ENCODE peak calls at places on chromosomes 11 and 22, in nine cellular contexts. Z, X, R, G, Y, P, W, I and M are unnamed samples.

GRCh38 chr11:96169250-96169649 is 173.7 kb downstream of the MAML2 start:
- DNase-seq in I (no peak), P (no peak), X (no peak), Z (no peak), W (no peak), Y (no peak), G (no peak), R (no peak), M (no peak)

GRCh38 chr11:130180491-130180890 is 20.9 kb downstream of the ST14 start:
- DNase-seq in Y (no peak), W (peak; percentile 28), I (no peak), P (no peak), X (peak; percentile 15), R (no peak), G (no peak), Z (peak; percentile 36), M (no peak)

GRCh38 chr22:29245626-29246385 is 22.0 kb downstream of the RHBDD3 start:
- DNase-seq in I (peak; percentile 79), W (peak; percentile 46), G (peak; percentile 80), X (peak; percentile 61), R (no peak), Z (peak; percentile 70), Y (peak; percentile 81), P (peak; percentile 58), M (peak; percentile 68)

GRCh38 chr22:37803636-37804371 is 3.9 kb upstream of the GCAT start:
- DNase-seq in G (no peak), Y (no peak), X (no peak), I (no peak), W (no peak), R (no peak), Z (no peak), P (no peak), M (no peak)

GRCh38 chr22:25930710-25931353 is 188.8 kb downstream of the MYO18B start:
- DNase-seq in W (no peak), Y (no peak), Z (no peak), P (no peak), R (no peak), X (no peak), I (no peak), G (no peak), M (no peak)

GRCh38 chr22:42933783-42934144 is 76.7 kb upstream of the ARFGAP3 start:
- DNase-seq in Y (no peak), R (peak; percentile 93), X (peak; percentile 97), Z (peak; percentile 96), P (no peak), I (no peak), G (no peak), W (peak; percentile 96), M (no peak)

GRCh38 chr22:37229805-37230672 is 14.0 kb downstream of the RAC2 start:
- DNase-seq in X (peak; percentile 73), G (no peak), I (peak; percentile 91), Y (peak; percentile 98), Z (no peak), W (peak; percentile 66), P (peak; percentile 44), R (no peak), M (no peak)

GRCh38 chr11:113045146-113045545 is 83.9 kb downstream of the NCAM1 start:
- DNase-seq in P (no peak), W (no peak), R (no peak), G (no peak), I (no peak), X (no peak), Z (no peak), Y (no peak), M (no peak)

DNA sequence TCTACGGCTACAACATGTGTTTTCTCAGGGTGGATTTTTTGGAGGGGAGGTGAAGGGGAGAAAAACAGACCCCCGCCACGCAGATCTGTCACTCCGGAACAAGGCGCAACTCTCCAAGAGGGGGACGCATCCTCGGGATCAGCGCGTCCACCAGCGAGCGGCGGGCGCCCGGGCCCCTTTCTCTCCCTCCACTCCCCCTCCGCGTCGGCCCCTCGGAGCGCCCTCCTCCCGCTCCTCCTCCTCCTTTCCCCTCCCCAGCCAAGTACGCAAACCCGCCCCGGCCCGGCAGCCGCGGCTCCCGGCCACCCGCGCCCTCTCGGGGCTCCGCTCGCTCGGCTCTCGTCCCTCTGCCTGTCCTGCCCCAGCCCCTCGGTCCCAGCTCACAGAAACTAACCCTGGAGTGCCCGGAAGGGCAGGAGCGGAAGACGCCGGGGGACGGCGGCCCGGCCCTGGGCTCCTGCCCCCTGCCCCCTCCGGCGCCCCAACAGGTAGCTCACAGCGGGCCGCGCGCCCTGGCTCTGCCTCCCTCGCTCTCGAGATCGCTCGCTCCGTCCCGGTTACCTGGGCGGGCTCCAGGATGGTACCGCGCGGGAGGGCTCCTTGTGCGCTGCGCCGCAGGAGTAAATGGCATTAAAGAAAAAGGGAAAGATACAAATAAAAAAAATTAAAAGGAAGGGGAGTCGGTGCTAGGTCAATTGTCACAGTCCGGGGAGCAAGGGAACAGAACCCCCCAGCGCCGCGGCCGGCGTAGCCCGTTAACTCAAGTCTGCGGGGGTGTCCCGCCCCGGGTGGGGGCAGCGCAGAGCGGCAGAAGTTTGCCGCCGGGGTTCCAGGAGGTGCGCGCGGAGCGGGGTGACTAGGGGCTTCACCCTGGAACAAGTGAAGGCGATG is 131.4 kb upstream of the C11orf58 start:
- DNase-seq in I (no peak), Y (no peak), X (no peak), Z (peak; percentile 27), W (no peak), G (peak; percentile 51), P (peak; percentile 41), R (no peak), M (peak; percentile 55)
- TF ChIP-seq CTCF in I (no peak), Y (no peak), X (no peak), Z (no peak), W (no peak), G (no peak), P (no peak), R (no peak), M (no peak)

DNA sequence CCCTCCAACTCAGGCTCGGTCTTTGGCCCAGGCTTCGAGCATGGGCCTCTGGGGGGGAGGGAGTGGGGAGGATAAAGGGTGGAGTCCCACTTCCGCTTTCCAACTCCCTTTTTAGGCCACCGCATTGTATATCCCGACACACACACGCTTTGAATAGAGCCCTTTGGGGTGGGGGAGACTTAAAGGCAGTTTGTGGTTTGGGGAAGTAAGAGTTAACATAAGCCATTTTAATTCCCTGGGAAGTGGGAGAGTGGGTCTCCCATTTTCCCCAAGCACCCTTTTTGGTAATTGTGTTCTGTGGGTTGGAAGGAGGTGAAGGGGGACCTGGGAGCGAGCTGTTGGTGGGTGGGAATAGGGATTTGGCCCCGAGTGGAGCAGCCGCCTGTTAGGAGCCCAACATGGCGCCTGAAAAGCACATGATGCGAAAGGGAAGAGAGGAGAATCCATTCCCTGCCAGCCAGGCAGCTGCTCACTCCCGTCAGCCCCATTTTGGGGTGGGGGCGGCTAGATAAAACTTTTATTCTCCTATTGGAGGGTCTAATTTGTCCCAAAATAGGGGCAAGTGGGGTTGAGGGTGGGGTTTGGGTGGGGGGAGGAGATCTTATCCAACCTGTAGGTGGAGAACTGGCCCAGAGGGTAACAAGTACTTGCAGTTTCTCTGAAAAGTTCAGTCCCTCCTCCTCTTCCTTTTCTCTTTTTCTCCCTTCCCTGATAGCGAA is 983 bp downstream of the PCF11 start:
- DNase-seq in R (no peak), Y (peak; percentile 61), Z (peak; percentile 65), W (peak; percentile 25), X (peak; percentile 38), P (peak; percentile 71), I (peak; percentile 64), G (peak; percentile 24), M (peak; percentile 30)
- TF ChIP-seq CTCF in R (no peak), Y (no peak), Z (no peak), W (peak; percentile 15), X (no peak), P (no peak), I (no peak), G (no peak), M (peak; percentile 13)

GRCh38 chr11:104442320-104442719 is 278.4 kb upstream of the PDGFD start:
- DNase-seq in R (no peak), Y (no peak), W (no peak), Z (no peak), X (no peak), P (no peak), I (no peak), G (no peak), M (no peak)

DNA sequence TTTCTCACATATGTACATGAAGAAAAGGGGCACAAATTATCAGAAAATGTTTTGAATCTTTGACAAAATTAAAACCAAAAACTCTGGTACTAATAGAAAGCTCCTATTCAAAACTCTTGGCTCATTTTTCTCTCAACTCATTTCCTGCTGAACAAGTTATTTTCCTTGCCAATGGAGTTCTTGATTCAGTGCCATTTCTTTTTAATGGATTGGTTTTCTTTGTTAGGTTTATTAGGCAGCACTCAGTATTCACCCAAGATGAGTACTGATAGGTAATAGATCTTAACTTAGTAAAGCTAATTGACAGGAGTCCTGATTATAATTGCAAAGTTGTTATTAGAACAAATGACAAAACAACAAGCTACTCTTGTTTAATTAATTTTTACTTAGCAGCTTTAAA is 279.4 kb upstream of the PDGFD start:
- DNase-seq in W (no peak), Z (no peak), G (no peak), X (no peak), I (no peak), P (no peak), Y (no peak), R (no peak), M (no peak)
- TF ChIP-seq CTCF in W (no peak), Z (no peak), G (no peak), X (no peak), I (no peak), P (no peak), Y (no peak), R (no peak), M (no peak)

GRCh38 chr11:35145249-35145648 is 6.3 kb downstream of the CD44 start:
- DNase-seq in I (no peak), Y (peak; percentile 82), W (no peak), Z (no peak), R (no peak), P (no peak), G (no peak), X (peak; percentile 88), M (no peak)
- TF ChIP-seq CTCF in I (no peak), Y (no peak), W (no peak), Z (no peak), R (no peak), P (no peak), G (no peak), X (peak; percentile 14), M (no peak)

GRCh38 chr22:41672780-41673509 is 15.7 kb downstream of the SNU13 start:
- DNase-seq in R (no peak), G (no peak), X (peak; percentile 53), I (no peak), W (peak; percentile 36), P (no peak), Y (no peak), Z (no peak), M (no peak)
- TF ChIP-seq CTCF in R (peak; percentile 27), G (no peak), X (peak; percentile 65), I (no peak), W (peak; percentile 66), P (no peak), Y (no peak), Z (peak; percentile 25), M (peak; percentile 29)

DNA sequence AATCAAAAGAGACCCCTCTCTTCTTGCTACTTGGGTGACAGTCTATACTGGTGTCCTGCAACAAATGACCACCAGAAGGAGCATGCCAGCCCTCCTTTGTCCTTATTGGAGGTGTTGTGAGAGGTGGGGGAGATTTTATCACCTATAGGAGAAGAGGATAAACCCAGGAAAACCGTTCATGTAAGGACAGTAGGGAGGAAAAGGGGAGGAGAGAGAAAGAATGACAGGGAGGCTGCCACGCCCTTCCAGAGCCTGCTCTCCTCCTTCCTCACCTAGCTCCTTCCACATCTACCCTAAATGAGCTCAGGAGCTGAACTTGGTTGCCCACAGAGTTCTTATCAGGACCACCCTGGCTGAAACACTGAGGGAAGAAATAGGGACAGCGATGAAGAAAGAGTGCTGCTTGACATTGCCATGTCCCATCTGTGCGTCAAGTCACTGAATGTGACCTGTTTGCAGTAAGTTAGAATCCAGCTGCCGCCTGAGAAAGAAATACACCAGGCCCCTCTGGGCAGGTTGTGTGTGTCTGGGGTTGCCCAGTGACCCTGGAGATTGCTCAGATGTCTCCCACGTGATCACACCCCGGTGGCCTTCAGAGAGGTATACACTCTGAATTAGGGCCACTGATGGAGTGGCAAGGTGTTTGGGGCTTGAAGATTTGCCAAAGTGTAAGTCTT is 40.4 kb upstream of the ETS1 start:
- DNase-seq in G (no peak), Z (no peak), R (no peak), W (no peak), I (no peak), P (no peak), Y (peak; percentile 82), X (no peak), M (no peak)
- TF ChIP-seq CTCF in G (no peak), Z (no peak), R (no peak), W (peak; percentile 19), I (no peak), P (no peak), Y (no peak), X (no peak), M (peak; percentile 17)